ENCODE peak calls at places on chromosomes 13 and 19, in six cellular contexts. One of them, this sample, is unnamed.

GRCh38 chr19:33811246-33811645 is 14.6 kb downstream of the KCTD15 start:
- DNase-seq in heart left ventricle: no peak
- DNase-seq in WTC11: no peak
- DNase-seq in GM23248: no peak
- DNase-seq in fibroblast of lung: no peak
- DNase-seq in myocyte: no peak
- DNase-seq in this sample: no peak

GRCh38 chr19:42596391-42597071 is 1.8 kb upstream of the CEACAM8 start:
- DNase-seq in fibroblast of lung: no peak
- DNase-seq in GM23248: peak
- DNase-seq in myocyte: peak
- DNase-seq in heart left ventricle: peak
- DNase-seq in WTC11: peak
- DNase-seq in this sample: peak

GRCh38 chr19:33134571-33135041 is 2.7 kb downstream of the WDR88 start:
- DNase-seq in heart left ventricle: no peak
- DNase-seq in myocyte: no peak
- DNase-seq in GM23248: no peak
- DNase-seq in WTC11: peak
- DNase-seq in fibroblast of lung: no peak
- DNase-seq in this sample: no peak

GRCh38 chr13:48975926-48976676 is 389 bp downstream of the FNDC3A start:
- DNase-seq in myocyte: peak
- DNase-seq in heart left ventricle: peak
- DNase-seq in WTC11: peak
- DNase-seq in fibroblast of lung: peak
- DNase-seq in GM23248: peak
- DNase-seq in this sample: peak

GRCh38 chr19:28481674-28482073 is 731.3 kb downstream of the UQCRFS1 start:
- DNase-seq in WTC11: no peak
- DNase-seq in GM23248: no peak
- DNase-seq in fibroblast of lung: no peak
- DNase-seq in heart left ventricle: no peak
- DNase-seq in myocyte: no peak
- DNase-seq in this sample: no peak

GRCh38 chr13:29753593-29754485 is 96.6 kb downstream of the UBL3 start:
- DNase-seq in WTC11: no peak
- DNase-seq in heart left ventricle: no peak
- DNase-seq in fibroblast of lung: peak
- DNase-seq in GM23248: peak
- DNase-seq in myocyte: no peak
- DNase-seq in this sample: no peak

GRCh38 chr13:97339019-97339988 is 94.7 kb upstream of the RAP2A start:
- DNase-seq in myocyte: peak
- DNase-seq in WTC11: no peak
- DNase-seq in fibroblast of lung: peak
- DNase-seq in GM23248: peak
- DNase-seq in heart left ventricle: peak
- DNase-seq in this sample: peak

GRCh38 chr13:52356327-52356726 is 49.6 kb downstream of the THSD1 start:
- DNase-seq in WTC11: no peak
- DNase-seq in fibroblast of lung: peak
- DNase-seq in GM23248: peak
- DNase-seq in myocyte: no peak
- DNase-seq in heart left ventricle: no peak
- DNase-seq in this sample: peak

GRCh38 chr19:4093643-4094175 is 27.0 kb upstream of the ZBTB7A start:
- DNase-seq in heart left ventricle: no peak
- DNase-seq in GM23248: no peak
- DNase-seq in WTC11: no peak
- DNase-seq in myocyte: no peak
- DNase-seq in fibroblast of lung: no peak
- DNase-seq in this sample: no peak

GRCh38 chr19:38506723-38507550 is 73.4 kb downstream of the RYR1 start:
- DNase-seq in GM23248: peak
- DNase-seq in heart left ventricle: peak
- DNase-seq in myocyte: peak
- DNase-seq in WTC11: peak
- DNase-seq in fibroblast of lung: peak
- DNase-seq in this sample: peak

GRCh38 chr13:28429685-28430290 is 65.1 kb downstream of the FLT1 start:
- DNase-seq in fibroblast of lung: no peak
- DNase-seq in heart left ventricle: no peak
- DNase-seq in GM23248: peak
- DNase-seq in myocyte: no peak
- DNase-seq in WTC11: peak
- DNase-seq in this sample: peak

GRCh38 chr19:58305932-58306323 is 751 bp downstream of the ERVK3-1 start:
- DNase-seq in WTC11: no peak
- DNase-seq in myocyte: no peak
- DNase-seq in fibroblast of lung: no peak
- DNase-seq in heart left ventricle: no peak
- DNase-seq in GM23248: peak
- DNase-seq in this sample: no peak

GRCh38 chr13:57925250-57925649 is 293.7 kb downstream of the PCDH17 start:
- DNase-seq in fibroblast of lung: peak
- DNase-seq in GM23248: no peak
- DNase-seq in WTC11: no peak
- DNase-seq in heart left ventricle: no peak
- DNase-seq in myocyte: no peak
- DNase-seq in this sample: no peak

GRCh38 chr13:73702419-73703071 is 431.7 kb downstream of the KLF12 start:
- DNase-seq in fibroblast of lung: peak
- DNase-seq in GM23248: no peak
- DNase-seq in myocyte: no peak
- DNase-seq in heart left ventricle: no peak
- DNase-seq in WTC11: no peak
- DNase-seq in this sample: peak

GRCh38 chr19:3119071-3119781 is 16.6 kb upstream of the GNA15 start:
- DNase-seq in myocyte: no peak
- DNase-seq in GM23248: no peak
- DNase-seq in fibroblast of lung: no peak
- DNase-seq in heart left ventricle: no peak
- DNase-seq in WTC11: no peak
- DNase-seq in this sample: no peak

GRCh38 chr13:85347251-85347650 is 452.0 kb downstream of the SLITRK6 start:
- DNase-seq in heart left ventricle: no peak
- DNase-seq in fibroblast of lung: peak
- DNase-seq in GM23248: no peak
- DNase-seq in WTC11: no peak
- DNase-seq in myocyte: peak
- DNase-seq in this sample: no peak

GRCh38 chr19:32676186-32676894 is 692 bp downstream of the RGS9BP start:
- DNase-seq in myocyte: no peak
- DNase-seq in fibroblast of lung: no peak
- DNase-seq in GM23248: peak
- DNase-seq in WTC11: peak
- DNase-seq in heart left ventricle: no peak
- DNase-seq in this sample: peak

GRCh38 chr19:57560049-57560491 is 407 bp upstream of the ZNF550 start:
- DNase-seq in heart left ventricle: peak
- DNase-seq in fibroblast of lung: peak
- DNase-seq in myocyte: peak
- DNase-seq in WTC11: no peak
- DNase-seq in GM23248: peak
- DNase-seq in this sample: peak

GRCh38 chr13:47897411-47898050 is 103.5 kb downstream of the SUCLA2 start:
- DNase-seq in heart left ventricle: no peak
- DNase-seq in GM23248: peak
- DNase-seq in WTC11: peak
- DNase-seq in fibroblast of lung: peak
- DNase-seq in myocyte: peak
- DNase-seq in this sample: peak

GRCh38 chr19:5018224-5019015 is 49.5 kb downstream of the KDM4B start:
- DNase-seq in GM23248: peak
- DNase-seq in myocyte: peak
- DNase-seq in heart left ventricle: no peak
- DNase-seq in WTC11: no peak
- DNase-seq in fibroblast of lung: peak
- DNase-seq in this sample: no peak